ENCODE peak calls at places on chromosomes 11 and 22, in seven cellular contexts. I is sigmoid colon, Q is fibroblast of lung, V is GM10248, K is natural killer cell, F is body of pancreas, X is HFF-Myc. N is an unnamed sample.

GRCh38 chr11:67644042-67644441 is 4.5 kb upstream of the TBX10 start:
- DNase-seq in F (no peak), K (no peak), Q (no peak), X (no peak), V (no peak), I (no peak), N (no peak)

GRCh38 chr22:44405661-44406060 is 92.4 kb downstream of the RTL6 start:
- DNase-seq in Q (no peak), K (no peak), F (no peak), V (no peak), I (peak), X (no peak), N (no peak)

GRCh38 chr11:81005595-81005994 is 1564.8 kb upstream of the TENM4 start:
- DNase-seq in X (no peak), K (no peak), I (no peak), F (no peak), Q (peak), V (no peak), N (no peak)

GRCh38 chr22:34306361-34306760 is 386.1 kb upstream of the LARGE1 start:
- DNase-seq in I (no peak), Q (no peak), F (no peak), K (no peak), V (no peak), X (no peak), N (no peak)

GRCh38 chr11:35029979-35030378 is 109.0 kb upstream of the CD44 start:
- DNase-seq in V (no peak), X (peak), I (no peak), Q (peak), K (no peak), F (no peak), N (no peak)

GRCh38 chr22:43985532-43985931 is 30.3 kb downstream of the SAMM50 start:
- DNase-seq in V (no peak), Q (no peak), X (no peak), F (no peak), I (no peak), K (no peak), N (no peak)

GRCh38 chr11:94922675-94923347 is 50.5 kb downstream of the CWC15 start:
- DNase-seq in V (no peak), Q (no peak), K (no peak), X (no peak), I (no peak), F (no peak), N (no peak)

GRCh38 chr11:34275486-34275885 is 82.3 kb downstream of the ABTB2 start:
- DNase-seq in F (no peak), I (no peak), K (no peak), V (no peak), Q (no peak), X (no peak), N (no peak)

GRCh38 chr11:67024410-67024809 is 1.5 kb downstream of the SYT12 start:
- DNase-seq in F (no peak), Q (no peak), I (no peak), K (no peak), V (no peak), X (no peak), N (no peak)

GRCh38 chr22:21067075-21067900 is 21.5 kb downstream of the LRRC74B start:
- DNase-seq in I (peak), K (no peak), Q (no peak), V (no peak), X (no peak), F (no peak), N (no peak)

GRCh38 chr11:3182462-3182852 is 17.3 kb upstream of the OSBPL5 start:
- DNase-seq in F (no peak), I (peak), Q (no peak), K (no peak), X (no peak), V (no peak), N (no peak)

GRCh38 chr11:134216816-134217215 is 7.0 kb downstream of the NCAPD3 start:
- DNase-seq in V (no peak), X (no peak), Q (no peak), F (no peak), I (no peak), K (no peak), N (no peak)
- TF ChIP-seq CTCF in V (no peak), X (no peak), Q (no peak), F (no peak), I (no peak), K (no peak), N (no peak)

DNA sequence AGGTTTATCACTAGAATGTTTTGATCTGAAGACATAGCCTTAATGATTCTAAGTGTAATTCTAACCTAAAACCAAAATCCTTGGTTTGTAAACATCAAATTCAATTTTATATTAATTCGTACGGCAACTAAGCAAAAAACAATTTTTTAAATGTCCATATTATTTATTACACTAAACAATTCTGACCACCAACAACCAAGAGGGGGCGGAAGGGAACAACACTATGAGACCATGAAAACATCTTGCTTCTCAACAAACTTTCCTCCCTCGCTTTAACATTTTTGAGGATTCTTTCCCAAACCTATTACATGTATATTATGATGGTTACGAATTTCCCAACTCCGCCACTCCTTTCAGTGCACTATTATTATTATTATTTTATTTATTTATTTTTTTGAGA is 6.5 kb upstream of the UCP2 start:
- DNase-seq in F (no peak), X (no peak), V (no peak), Q (no peak), K (no peak), I (peak), N (no peak)
- TF ChIP-seq CTCF in F (no peak), X (no peak), V (peak), Q (peak), K (no peak), I (no peak), N (no peak)

GRCh38 chr11:107999759-108000455 is 8.8 kb upstream of the CUL5 start:
- DNase-seq in V (peak), X (no peak), Q (peak), F (no peak), I (no peak), K (no peak), N (no peak)
- TF ChIP-seq CTCF in V (peak), X (peak), Q (peak), F (peak), I (peak), K (no peak), N (peak)

GRCh38 chr11:130124096-130124495 is 35.5 kb upstream of the ST14 start:
- DNase-seq in X (peak), K (no peak), V (no peak), Q (peak), F (no peak), I (peak), N (no peak)
- TF ChIP-seq CTCF in X (no peak), K (no peak), V (no peak), Q (no peak), F (no peak), I (no peak), N (no peak)

GRCh38 chr11:130262424-130262823 is 52.3 kb downstream of the ZBTB44 start:
- DNase-seq in Q (no peak), I (no peak), K (no peak), F (no peak), V (no peak), X (no peak), N (no peak)
- TF ChIP-seq CTCF in Q (no peak), I (no peak), K (no peak), F (no peak), V (no peak), X (no peak), N (no peak)

DNA sequence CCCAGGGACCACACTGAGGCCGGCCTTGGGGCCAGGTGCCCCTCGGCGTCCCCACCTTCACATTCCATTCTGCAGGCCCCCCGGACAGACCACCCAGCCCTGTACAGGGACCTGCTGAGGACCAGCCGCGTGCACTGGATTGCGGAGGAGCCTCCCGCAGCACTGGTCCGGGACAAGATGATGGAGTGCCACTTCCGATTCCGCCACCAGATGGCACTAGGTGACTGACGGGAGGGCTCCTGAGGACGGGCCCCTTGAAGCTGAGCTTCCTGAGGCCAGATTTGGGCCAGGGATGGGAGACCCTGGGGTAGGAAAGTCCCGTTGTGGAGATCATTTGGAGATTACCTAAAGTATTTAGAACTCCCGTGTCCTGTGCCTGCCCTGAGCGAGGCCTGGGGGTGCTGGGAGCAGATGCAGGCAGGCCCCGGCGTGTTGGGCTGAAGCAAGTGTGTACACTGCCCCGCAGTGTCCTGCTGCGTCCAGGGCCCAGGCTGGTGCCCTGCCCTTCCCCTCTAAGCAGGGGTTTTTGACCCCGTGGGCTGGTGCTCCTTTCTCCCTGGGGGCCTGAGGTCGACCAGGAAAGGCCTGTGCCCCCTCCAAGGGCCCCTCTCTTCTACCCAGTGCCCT is 20.0 kb downstream of the TRMU start:
- DNase-seq in I (no peak), Q (peak), V (peak), X (peak), K (peak), F (peak), N (peak)
- TF ChIP-seq CTCF in I (peak), Q (peak), V (peak), X (peak), K (peak), F (peak), N (peak)

DNA sequence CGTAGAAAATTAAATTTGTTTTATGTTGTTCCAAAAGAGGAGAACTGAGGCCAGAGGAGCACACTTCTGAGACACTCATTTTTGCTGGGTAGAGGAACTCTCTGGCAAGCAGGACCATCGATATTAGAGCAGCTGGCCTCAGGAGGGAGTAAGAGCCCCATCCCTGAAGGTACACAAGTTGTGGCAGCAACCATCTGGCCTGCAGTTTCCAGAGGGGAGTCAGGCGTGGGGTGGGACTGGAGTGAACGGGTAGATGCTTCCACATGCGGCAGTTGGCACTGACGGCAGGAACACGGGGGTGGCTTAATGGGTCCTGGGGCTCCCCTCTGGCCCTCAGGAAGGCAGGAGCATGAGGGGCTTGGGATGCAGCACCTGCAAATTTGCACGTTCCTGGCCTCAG is 13.2 kb upstream of the SSTR3 start:
- DNase-seq in K (no peak), V (no peak), X (no peak), F (no peak), I (no peak), Q (no peak), N (no peak)
- TF ChIP-seq CTCF in K (no peak), V (peak), X (peak), F (no peak), I (no peak), Q (no peak), N (no peak)

DNA sequence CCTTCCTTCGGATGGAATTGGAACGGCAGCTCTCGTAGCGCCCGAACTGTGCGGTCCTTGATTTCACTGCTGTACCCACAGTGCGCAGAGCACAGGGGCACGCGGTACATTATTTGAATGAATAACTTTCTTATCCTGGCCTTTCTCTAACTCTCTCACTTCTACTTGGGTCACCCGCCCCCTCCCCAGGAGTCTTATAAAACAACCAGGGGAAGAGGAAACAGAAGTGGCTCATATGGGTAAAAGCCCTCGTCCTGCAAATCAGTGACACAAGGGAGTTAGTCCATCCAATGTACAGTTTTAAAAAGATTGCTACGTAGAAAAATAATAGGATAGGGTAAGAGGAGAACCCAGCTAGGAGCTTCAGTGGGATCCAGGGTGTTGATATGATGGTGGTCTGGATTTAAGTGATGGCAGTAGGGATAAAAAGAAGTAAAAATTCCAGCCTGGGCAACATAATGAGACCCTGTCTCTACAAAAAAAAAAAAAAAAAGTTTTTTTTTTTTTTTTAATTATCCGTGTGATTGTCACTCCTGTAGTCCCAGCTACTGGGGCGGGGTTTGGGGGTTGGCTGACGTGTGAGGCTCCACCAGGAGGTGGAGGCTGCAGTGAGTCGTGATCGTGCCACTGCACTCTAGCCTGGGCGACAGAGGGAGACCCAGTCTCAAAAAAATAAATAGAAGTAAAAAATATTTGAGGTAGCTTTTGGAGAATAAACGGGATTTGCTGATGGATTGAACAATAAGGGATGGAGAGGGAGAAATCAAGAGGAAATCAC is 7.1 kb upstream of the L3MBTL2 start:
- DNase-seq in F (peak), V (no peak), K (no peak), X (no peak), Q (no peak), I (no peak), N (no peak)
- TF ChIP-seq CTCF in F (peak), V (no peak), K (no peak), X (no peak), Q (no peak), I (no peak), N (peak)

GRCh38 chr11:76459299-76459698 is 14.5 kb downstream of the EMSY start:
- DNase-seq in X (no peak), F (no peak), I (no peak), K (no peak), Q (no peak), V (no peak), N (no peak)
- TF ChIP-seq CTCF in X (peak), F (peak), I (peak), K (no peak), Q (peak), V (peak), N (peak)

N was measured in type B pancreatic cell.